ENCODE peak calls at places on chromosomes 16 and 17, in eight cellular contexts. Z, C, R, T, K, O, D and B are unnamed samples.

GRCh38 chr17:81794509-81794908 is 9.4 kb upstream of the GCGR start:
- DNase-seq in T (no peak), R (no peak), C (no peak), D (no peak), Z (no peak), O (no peak), K (no peak), B (no peak)

GRCh38 chr17:75752405-75753192 is 12.4 kb downstream of the GALK1 start:
- DNase-seq in K (no peak), T (no peak), C (no peak), R (no peak), O (no peak), D (no peak), Z (no peak), B (no peak)

GRCh38 chr16:67174706-67175231 is 4.4 kb downstream of the NOL3 start:
- DNase-seq in T (no peak), O (peak), K (no peak), C (no peak), R (no peak), D (no peak), Z (no peak), B (no peak)

GRCh38 chr16:14399397-14400284 is 230.4 kb downstream of the PARN start:
- DNase-seq in T (no peak), C (peak), D (peak), O (peak), R (peak), K (no peak), Z (peak), B (no peak)

GRCh38 chr17:77581480-77581879 is 377.0 kb upstream of the TNRC6C start:
- DNase-seq in R (no peak), C (no peak), D (no peak), Z (peak), T (no peak), K (no peak), O (no peak), B (no peak)

GRCh38 chr16:75114179-75114945 is 2.2 kb downstream of the LDHD start:
- DNase-seq in O (no peak), T (peak), R (no peak), K (no peak), D (no peak), C (no peak), Z (no peak), B (no peak)

GRCh38 chr17:64020068-64020766 is at the start of gene ICAM2:
- DNase-seq in Z (no peak), C (no peak), K (no peak), O (no peak), D (no peak), T (peak), R (peak), B (no peak)

GRCh38 chr17:29567362-29568330 is 809 bp upstream of the ABHD15 start:
- DNase-seq in Z (peak), R (peak), T (peak), K (peak), D (peak), C (peak), O (peak), B (peak)

GRCh38 chr17:6688944-6689343 is 24.2 kb downstream of the SLC13A5 start:
- DNase-seq in O (no peak), Z (no peak), R (no peak), T (no peak), D (no peak), C (no peak), K (no peak), B (no peak)

GRCh38 chr17:6079960-6080359 is 9.8 kb downstream of the WSCD1 start:
- DNase-seq in Z (no peak), T (no peak), C (no peak), R (no peak), O (no peak), K (no peak), D (no peak), B (no peak)

GRCh38 chr16:28181557-28181914 is 30.2 kb downstream of the XPO6 start:
- DNase-seq in T (peak), Z (peak), O (no peak), C (no peak), D (peak), R (no peak), K (no peak), B (no peak)

GRCh38 chr17:17141279-17141678 is 64.9 kb downstream of the PLD6 start:
- DNase-seq in Z (no peak), O (no peak), K (no peak), R (peak), C (no peak), T (no peak), D (no peak), B (no peak)

GRCh38 chr16:24635900-24636610 is 93.4 kb upstream of the TNRC6A start:
- DNase-seq in T (peak), R (peak), C (peak), Z (peak), K (no peak), D (no peak), O (peak), B (no peak)

GRCh38 chr17:78357687-78358537 is 2.0 kb downstream of the SOCS3 start:
- DNase-seq in T (no peak), D (no peak), Z (peak), C (no peak), K (no peak), R (no peak), O (no peak), B (no peak)

GRCh38 chr17:47878203-47879027 is 17.6 kb upstream of the SP2 start:
- DNase-seq in K (no peak), O (no peak), D (no peak), C (no peak), T (no peak), R (no peak), Z (no peak), B (no peak)

GRCh38 chr16:74480150-74481029 is 59.1 kb upstream of the CLEC18B start:
- DNase-seq in K (no peak), Z (peak), R (no peak), O (no peak), D (peak), C (peak), T (peak), B (no peak)

GRCh38 chr16:55169780-55170179 is 154.2 kb upstream of the IRX6 start:
- DNase-seq in D (no peak), Z (no peak), C (no peak), T (no peak), O (no peak), K (no peak), R (no peak), B (no peak)

GRCh38 chr16:30357085-30357714 is 2.1 kb upstream of the CD2BP2 start:
- DNase-seq in T (no peak), D (no peak), K (no peak), R (no peak), O (no peak), Z (no peak), C (no peak), B (no peak)

GRCh38 chr17:72725432-72726068 is 366.9 kb downstream of the SLC39A11 start:
- DNase-seq in R (peak), Z (peak), T (peak), K (no peak), C (no peak), D (peak), O (peak), B (peak)

GRCh38 chr16:77689971-77690370 is 32.3 kb upstream of the NUDT7 start:
- DNase-seq in T (no peak), C (no peak), R (no peak), O (no peak), K (no peak), D (no peak), Z (no peak), B (no peak)
- TF ChIP-seq POLR2A in T (no peak), C (no peak), R (no peak), O (no peak), K (no peak), D (no peak), Z (no peak), B (no peak)

DNA sequence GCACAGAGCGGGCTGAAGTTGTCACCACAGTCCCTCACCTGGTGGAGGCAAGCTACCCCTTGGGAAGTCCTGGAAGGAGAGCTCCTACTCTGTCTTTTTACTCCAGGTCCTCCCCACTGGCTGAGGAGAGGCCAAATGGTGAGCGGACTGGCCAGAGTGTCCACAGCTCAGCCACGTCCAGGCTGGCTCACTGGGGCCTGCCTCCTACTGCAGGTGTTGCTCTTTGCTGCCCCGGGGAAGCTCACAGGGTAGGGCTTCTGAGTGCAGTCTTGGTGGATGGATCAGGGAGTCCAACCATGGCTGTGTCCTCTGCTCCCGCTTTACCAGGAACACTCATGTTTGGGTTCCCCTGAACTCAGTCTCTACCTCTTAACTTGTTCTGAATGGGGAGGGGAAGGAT is 2.7 kb downstream of the B9D1 start:
- DNase-seq in K (no peak), R (no peak), T (no peak), C (no peak), Z (no peak), D (no peak), O (no peak), B (no peak)
- TF ChIP-seq POLR2A in K (no peak), R (no peak), T (no peak), C (no peak), Z (no peak), D (no peak), O (no peak), B (no peak)

GRCh38 chr16:85554114-85554790 is 58.9 kb upstream of the GSE1 start:
- DNase-seq in D (peak), K (peak), C (peak), R (no peak), T (peak), O (peak), Z (peak), B (peak)
- TF ChIP-seq POLR2A in D (peak), K (peak), C (peak), R (peak), T (no peak), O (peak), Z (peak), B (peak)

GRCh38 chr17:80103061-80103481 is 1.7 kb downstream of the GAA start:
- DNase-seq in D (no peak), Z (no peak), T (no peak), O (peak), R (no peak), K (no peak), C (no peak), B (no peak)

GRCh38 chr17:80099291-80100034 is 1.9 kb upstream of the GAA start:
- DNase-seq in Z (no peak), K (no peak), T (no peak), O (peak), C (no peak), D (no peak), R (no peak), B (no peak)

GRCh38 chr17:80101946-80102706 is 745 bp downstream of the GAA start:
- DNase-seq in C (no peak), Z (no peak), O (no peak), R (no peak), K (no peak), T (no peak), D (no peak), B (no peak)

GRCh38 chr17:80100035-80100323 is 1.4 kb upstream of the GAA start:
- DNase-seq in T (no peak), D (no peak), Z (no peak), R (no peak), K (no peak), O (peak), C (no peak), B (no peak)

DNA sequence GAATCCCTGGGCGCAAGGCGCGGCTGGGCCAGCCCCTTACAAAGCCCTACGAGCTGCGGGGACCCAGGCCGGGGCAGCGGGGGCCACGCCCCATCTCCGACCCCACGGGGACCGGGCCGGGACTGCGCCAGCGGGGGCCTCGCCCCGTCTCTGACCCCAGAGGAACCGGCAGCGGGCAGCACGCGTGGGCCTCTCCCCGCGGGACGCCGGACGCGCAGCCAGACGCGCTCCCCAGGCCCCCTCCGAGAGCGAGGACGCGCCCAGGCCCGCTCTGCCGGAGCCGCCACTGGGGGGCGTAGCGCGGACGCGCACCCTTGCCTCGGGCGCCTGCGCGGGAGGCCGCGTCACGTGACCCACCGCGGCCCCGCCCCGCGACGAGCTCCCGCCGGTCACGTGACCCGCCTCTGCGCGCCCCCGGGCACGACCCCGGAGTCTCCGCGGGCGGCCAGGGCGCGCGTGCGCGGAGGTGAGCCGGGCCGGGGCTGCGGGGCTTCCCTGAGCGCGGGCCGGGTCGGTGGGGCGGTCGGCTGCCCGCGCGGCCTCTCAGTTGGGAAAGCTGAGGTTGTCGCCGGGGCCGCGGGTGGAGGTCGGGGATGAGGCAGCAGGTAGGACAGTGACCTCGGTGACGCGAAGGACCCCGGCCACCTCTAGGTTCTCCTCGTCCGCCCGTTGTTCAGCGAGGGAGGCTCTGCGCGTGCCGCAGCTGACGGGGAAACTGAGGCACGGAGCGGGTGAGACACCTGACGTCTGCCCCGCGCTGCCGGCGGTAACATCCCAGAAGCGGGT is at the start of gene GAA:
- DNase-seq in D (peak), K (peak), C (peak), O (peak), Z (peak), R (peak), T (peak), B (peak)
- TF ChIP-seq POLR2A in D (peak), K (peak), C (peak), O (peak), Z (peak), R (peak), T (peak), B (no peak)

GRCh38 chr16:2007081-2007836 is 2.4 kb downstream of the ZNF598 start:
- DNase-seq in R (no peak), D (no peak), C (no peak), O (peak), K (no peak), Z (no peak), T (no peak), B (no peak)

GRCh38 chr16:2009302-2009711 is 314 bp downstream of the ZNF598 start:
- DNase-seq in C (no peak), K (peak), R (peak), T (no peak), O (peak), D (no peak), Z (no peak), B (no peak)

GRCh38 chr16:2008009-2008526 is 1.6 kb downstream of the ZNF598 start:
- DNase-seq in D (no peak), K (no peak), O (peak), C (peak), Z (no peak), R (no peak), T (no peak), B (no peak)

GRCh38 chr16:2008631-2009301 is 855 bp downstream of the ZNF598 start:
- DNase-seq in D (no peak), C (no peak), Z (no peak), K (no peak), O (peak), T (no peak), R (peak), B (no peak)

GRCh38 chr16:2009791-2010510 is at the start of gene ZNF598:
- DNase-seq in O (peak), R (peak), C (peak), D (peak), T (peak), Z (peak), K (peak), B (peak)
- TF ChIP-seq POLR2A in O (peak), R (peak), C (peak), D (no peak), T (peak), Z (peak), K (peak), B (peak)

DNA sequence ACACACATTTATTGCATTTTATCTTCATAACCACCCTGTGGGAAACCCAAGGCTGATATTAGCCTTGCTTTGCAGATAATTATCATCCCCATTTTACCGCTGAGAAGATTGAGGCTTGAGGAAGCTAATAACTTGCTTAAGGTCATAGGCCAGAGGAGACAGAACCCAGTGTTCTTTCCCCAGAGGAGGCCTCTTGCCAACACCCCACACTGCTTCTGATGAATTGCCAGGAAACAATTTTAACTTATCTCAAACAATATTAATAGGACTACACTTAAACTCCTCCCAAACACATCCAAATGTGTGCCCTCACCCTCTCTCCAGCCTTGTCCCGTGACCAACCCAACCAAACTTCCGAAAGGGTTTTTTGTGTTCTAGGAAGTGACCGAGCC is 2.1 kb upstream of the SPG7 start:
- DNase-seq in D (no peak), C (no peak), Z (no peak), T (no peak), R (no peak), O (no peak), K (no peak), B (no peak)
- TF ChIP-seq POLR2A in D (no peak), C (no peak), Z (no peak), T (no peak), R (no peak), O (no peak), K (no peak), B (no peak)

GRCh38 chr16:16021988-16022682 is 72.7 kb downstream of the ABCC1 start:
- DNase-seq in O (peak), K (no peak), T (peak), C (peak), Z (peak), D (peak), R (peak), B (no peak)
- TF ChIP-seq POLR2A in O (no peak), K (no peak), T (no peak), C (no peak), Z (no peak), D (no peak), R (no peak), B (no peak)